ENCODE peak calls at places on chromosomes 11 and 22, in eight cellular contexts. W is PC-3; L is kidney epithelial cell; E is thoracic aorta; Z is fibroblast of villous mesenchyme; I is tibial nerve; K is omental fat pad; C is CD8-positive, alpha-beta T cell. N is an unnamed sample.

GRCh38 chr22:43876866-43877509 is 14.7 kb upstream of the SULT4A1 start:
- DNase-seq in W (no peak), L (no peak), E (no peak), Z (no peak), I (no peak), K (no peak), C (no peak), N (no peak)

GRCh38 chr11:132072044-132072879 is 701.8 kb downstream of the NTM start:
- DNase-seq in W (peak; percentile 87), L (peak; percentile 97), E (no peak), Z (peak; percentile 69), I (no peak), K (no peak), C (no peak), N (no peak)

GRCh38 chr11:33515347-33515746 is 185.3 kb downstream of the C11orf91 start:
- DNase-seq in W (no peak), L (no peak), E (no peak), Z (no peak), I (no peak), K (no peak), C (no peak), N (no peak)

GRCh38 chr11:3008746-3009336 is 16.7 kb upstream of the NAP1L4 start:
- DNase-seq in W (no peak), L (no peak), E (no peak), Z (no peak), I (no peak), K (no peak), C (no peak), N (no peak)

GRCh38 chr11:13110929-13111812 is 102.1 kb downstream of the RASSF10 start:
- DNase-seq in W (peak; percentile 71), L (peak; percentile 72), E (no peak), Z (no peak), I (no peak), K (no peak), C (no peak), N (no peak)

GRCh38 chr11:130523609-130524008 is 75.2 kb downstream of the ADAMTS15 start:
- DNase-seq in W (peak; percentile 92), L (no peak), E (no peak), Z (peak; percentile 74), I (no peak), K (no peak), C (no peak), N (no peak)

GRCh38 chr22:46401370-46401769 is 65.9 kb downstream of the TRMU start:
- DNase-seq in W (no peak), L (no peak), E (no peak), Z (no peak), I (no peak), K (no peak), C (no peak), N (no peak)

GRCh38 chr11:70142171-70142875 is 60.8 kb upstream of the FADD start:
- DNase-seq in W (peak; percentile 87), L (no peak), E (no peak), Z (no peak), I (no peak), K (no peak), C (no peak), N (no peak)

GRCh38 chr11:40314327-40314726 is 1145.1 kb downstream of the LRRC4C start:
- DNase-seq in W (no peak), L (no peak), E (no peak), Z (peak; percentile 21), I (no peak), K (no peak), C (no peak), N (no peak)

GRCh38 chr11:9716275-9717039 is 52.6 kb downstream of the SWAP70 start:
- DNase-seq in W (peak; percentile 63), L (no peak), E (no peak), Z (peak; percentile 48), I (no peak), K (no peak), C (no peak), N (no peak)

GRCh38 chr11:128963744-128964340 is 21.2 kb upstream of the TP53AIP1 start:
- DNase-seq in W (no peak), L (no peak), E (no peak), Z (peak; percentile 22), I (no peak), K (no peak), C (no peak), N (no peak)

GRCh38 chr11:64643927-64644326 is 52.9 kb downstream of the SLC22A12 start:
- DNase-seq in W (no peak), L (no peak), E (no peak), Z (no peak), I (no peak), K (no peak), C (no peak), N (no peak)

GRCh38 chr11:110131386-110132123 is 38.4 kb downstream of the ZC3H12C start:
- DNase-seq in W (no peak), L (no peak), E (no peak), Z (no peak), I (no peak), K (no peak), C (no peak), N (no peak)

GRCh38 chr11:118252688-118253087 is 523 bp upstream of the MPZL3 start:
- DNase-seq in W (no peak), L (no peak), E (no peak), Z (no peak), I (no peak), K (no peak), C (no peak), N (no peak)

GRCh38 chr11:64771861-64772260 is 6.5 kb downstream of the SF1 start:
- DNase-seq in W (no peak), L (no peak), E (no peak), Z (no peak), I (no peak), K (no peak), C (no peak), N (no peak)

GRCh38 chr11:83162377-83162776 is 5.4 kb downstream of the PCF11 start:
- DNase-seq in W (no peak), L (no peak), E (no peak), Z (peak; percentile 42), I (no peak), K (no peak), C (no peak), N (no peak)

GRCh38 chr11:121656333-121657090 is 203.7 kb upstream of the SORL1-AS1 start:
- DNase-seq in W (no peak), L (no peak), E (no peak), Z (no peak), I (peak; percentile 29), K (no peak), C (no peak), N (no peak)

GRCh38 chr11:128343870-128344269 is 243.5 kb downstream of the ETS1 start:
- DNase-seq in W (peak; percentile 91), L (no peak), E (no peak), Z (no peak), I (no peak), K (no peak), C (no peak), N (no peak)

GRCh38 chr11:100672483-100673038 is 14.5 kb upstream of the ARHGAP42 start:
- DNase-seq in W (no peak), L (no peak), E (no peak), Z (no peak), I (no peak), K (no peak), C (no peak), N (no peak)

GRCh38 chr22:30286813-30287625 is 2.3 kb downstream of the CASTOR1 start:
- DNase-seq in W (peak; percentile 66), L (no peak), E (no peak), Z (no peak), I (no peak), K (peak; percentile 74), C (peak; percentile 92), N (peak; percentile 42)

GRCh38 chr11:61535998-61536675 is 27.6 kb downstream of the LRRC10B start:
- DNase-seq in W (no peak), L (no peak), E (no peak), Z (no peak), I (no peak), K (no peak), C (no peak), N (no peak)

DNA sequence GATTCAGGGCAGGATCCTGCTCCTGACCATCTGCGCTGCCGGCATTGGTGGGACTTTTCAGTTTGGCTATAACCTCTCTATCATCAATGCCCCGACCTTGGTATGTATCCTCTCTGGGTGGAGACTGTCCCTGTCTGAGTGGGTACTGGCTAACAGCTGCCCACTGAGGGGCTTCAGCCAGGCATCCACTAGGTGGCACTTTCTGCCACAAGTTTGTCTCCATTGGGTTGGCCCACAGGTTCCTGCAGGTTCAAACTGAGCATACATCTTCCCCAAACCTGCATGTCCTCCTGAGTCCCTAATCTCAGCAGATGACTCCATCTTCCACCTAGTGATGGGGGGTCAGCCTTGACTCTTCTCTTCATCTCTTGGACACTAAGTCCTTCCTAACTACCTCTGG is 4.4 kb downstream of the SLC2A11 start:
- DNase-seq in W (peak; percentile 49), L (no peak), E (no peak), Z (peak; percentile 55), I (no peak), K (no peak), C (no peak), N (no peak)
- TF ChIP-seq CTCF in W (peak; percentile 66), L (peak; percentile 63), E (peak; percentile 32), Z (peak; percentile 73), I (peak; percentile 17), K (no peak), C (no peak), N (peak; percentile 82)

DNA sequence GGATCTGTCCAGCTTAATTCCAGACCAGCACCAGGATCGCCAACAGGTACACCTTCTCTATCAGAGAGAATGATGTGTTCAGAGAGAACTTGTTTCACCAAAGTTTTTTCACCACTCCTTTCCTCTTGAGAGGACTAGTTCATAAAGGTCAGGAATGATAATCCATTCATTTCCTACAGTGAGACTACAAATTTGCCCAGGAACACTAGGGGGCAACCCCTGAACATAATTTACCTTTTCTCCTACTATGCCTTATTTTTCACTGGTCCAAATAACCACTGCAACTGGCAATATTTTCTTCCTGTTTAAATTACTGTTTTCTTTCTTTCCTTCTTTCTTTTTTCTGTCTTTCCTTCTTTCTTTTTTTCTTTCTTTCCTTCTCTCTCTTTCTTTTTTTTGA is 22.5 kb downstream of the CAVIN3 start:
- DNase-seq in W (peak; percentile 29), L (no peak), E (no peak), Z (peak; percentile 20), I (peak; percentile 16), K (no peak), C (no peak), N (no peak)
- TF ChIP-seq CTCF in W (peak; percentile 57), L (peak; percentile 58), E (peak; percentile 44), Z (peak; percentile 51), I (peak; percentile 11), K (no peak), C (peak; percentile 12), N (peak; percentile 48)

DNA sequence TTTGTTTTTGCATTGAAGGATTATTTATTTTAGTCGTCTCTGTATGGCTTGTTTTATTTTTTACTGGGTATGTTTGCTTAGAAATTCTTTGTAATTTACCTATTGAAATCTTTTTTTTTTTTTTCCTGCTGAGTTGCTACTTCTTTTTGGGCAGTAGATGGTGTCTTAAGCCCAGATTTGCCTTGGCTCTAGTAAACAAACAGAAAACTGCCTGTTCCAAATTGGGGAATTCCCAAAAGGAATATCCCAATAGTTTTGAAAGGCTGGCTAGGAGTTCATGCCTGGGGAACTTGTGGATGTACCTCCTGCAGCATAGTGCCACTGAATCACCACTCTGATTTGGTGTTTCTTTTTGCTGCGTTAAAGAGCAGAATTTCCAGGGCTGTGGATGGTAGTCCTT is 17.7 kb downstream of the PAMR1 start:
- DNase-seq in W (peak; percentile 9), L (no peak), E (no peak), Z (no peak), I (no peak), K (no peak), C (no peak), N (no peak)
- TF ChIP-seq CTCF in W (peak; percentile 46), L (no peak), E (no peak), Z (no peak), I (no peak), K (no peak), C (no peak), N (no peak)

GRCh38 chr11:119295178-119295577 is 21.8 kb downstream of the MCAM start:
- DNase-seq in W (peak; percentile 69), L (no peak), E (no peak), Z (peak; percentile 23), I (no peak), K (no peak), C (no peak), N (no peak)
- TF ChIP-seq CTCF in W (peak; percentile 54), L (no peak), E (no peak), Z (peak; percentile 14), I (no peak), K (no peak), C (no peak), N (peak; percentile 9)

N was measured in D721Med.